ENCODE peak calls at places on chromosomes 7 and 10, in nine cellular contexts. One of them, this sample, is unnamed.

GRCh38 chr10:88583584-88583957 is 453 bp upstream of the RNLS start:
- DNase-seq in amniotic stem cell: no peak
- DNase-seq in AG09309: no peak
- DNase-seq in NCI-H1105: no peak
- DNase-seq in Ammon's horn: no peak
- DNase-seq in SK-N-DZ: no peak
- DNase-seq in stimulated activated CD4-positive, alpha-beta T cell treated with anti-CD3 and anti-CD28 coated beads, TNF-alpha, amount 100 ng/mL, for 48 hours: no peak
- DNase-seq in naive thymus-derived CD8-positive, alpha-beta T cell: no peak
- DNase-seq in stimulated activated CD8-positive, alpha-beta memory T cell treated with anti-CD3 and anti-CD28 coated beads, Interleukin-2, amount 100 ng/mL, for 1 hour: no peak
- DNase-seq in this sample: no peak

GRCh38 chr7:130913721-130914588 is 179.9 kb upstream of the KLF14 start:
- DNase-seq in SK-N-DZ: no peak
- DNase-seq in stimulated activated CD4-positive, alpha-beta T cell treated with anti-CD3 and anti-CD28 coated beads, TNF-alpha, amount 100 ng/mL, for 48 hours: no peak
- DNase-seq in stimulated activated CD8-positive, alpha-beta memory T cell treated with anti-CD3 and anti-CD28 coated beads, Interleukin-2, amount 100 ng/mL, for 1 hour: no peak
- DNase-seq in Ammon's horn: no peak
- DNase-seq in AG09309: no peak
- DNase-seq in amniotic stem cell: no peak
- DNase-seq in naive thymus-derived CD8-positive, alpha-beta T cell: no peak
- DNase-seq in NCI-H1105: no peak
- DNase-seq in this sample: no peak

GRCh38 chr10:121425623-121426022 is 172.6 kb downstream of the FGFR2 start:
- DNase-seq in Ammon's horn: no peak
- DNase-seq in amniotic stem cell: no peak
- DNase-seq in stimulated activated CD4-positive, alpha-beta T cell treated with anti-CD3 and anti-CD28 coated beads, TNF-alpha, amount 100 ng/mL, for 48 hours: no peak
- DNase-seq in naive thymus-derived CD8-positive, alpha-beta T cell: no peak
- DNase-seq in stimulated activated CD8-positive, alpha-beta memory T cell treated with anti-CD3 and anti-CD28 coated beads, Interleukin-2, amount 100 ng/mL, for 1 hour: no peak
- DNase-seq in NCI-H1105: no peak
- DNase-seq in AG09309: no peak
- DNase-seq in SK-N-DZ: no peak
- DNase-seq in this sample: no peak

GRCh38 chr10:89744021-89744420 is 42.6 kb downstream of the KIF20B start:
- DNase-seq in naive thymus-derived CD8-positive, alpha-beta T cell: no peak
- DNase-seq in stimulated activated CD8-positive, alpha-beta memory T cell treated with anti-CD3 and anti-CD28 coated beads, Interleukin-2, amount 100 ng/mL, for 1 hour: no peak
- DNase-seq in NCI-H1105: no peak
- DNase-seq in AG09309: no peak
- DNase-seq in amniotic stem cell: no peak
- DNase-seq in Ammon's horn: no peak
- DNase-seq in stimulated activated CD4-positive, alpha-beta T cell treated with anti-CD3 and anti-CD28 coated beads, TNF-alpha, amount 100 ng/mL, for 48 hours: no peak
- DNase-seq in SK-N-DZ: no peak
- DNase-seq in this sample: no peak

GRCh38 chr7:91771394-91771793 is 109.1 kb downstream of the MTERF1 start:
- DNase-seq in SK-N-DZ: no peak
- DNase-seq in naive thymus-derived CD8-positive, alpha-beta T cell: no peak
- DNase-seq in NCI-H1105: no peak
- DNase-seq in stimulated activated CD8-positive, alpha-beta memory T cell treated with anti-CD3 and anti-CD28 coated beads, Interleukin-2, amount 100 ng/mL, for 1 hour: no peak
- DNase-seq in stimulated activated CD4-positive, alpha-beta T cell treated with anti-CD3 and anti-CD28 coated beads, TNF-alpha, amount 100 ng/mL, for 48 hours: no peak
- DNase-seq in amniotic stem cell: no peak
- DNase-seq in AG09309: no peak
- DNase-seq in Ammon's horn: no peak
- DNase-seq in this sample: no peak

GRCh38 chr7:91883676-91884362 is 3.3 kb upstream of the MTERF1 start:
- DNase-seq in SK-N-DZ: peak
- DNase-seq in stimulated activated CD4-positive, alpha-beta T cell treated with anti-CD3 and anti-CD28 coated beads, TNF-alpha, amount 100 ng/mL, for 48 hours: no peak
- DNase-seq in NCI-H1105: no peak
- DNase-seq in AG09309: no peak
- DNase-seq in amniotic stem cell: no peak
- DNase-seq in naive thymus-derived CD8-positive, alpha-beta T cell: no peak
- DNase-seq in Ammon's horn: no peak
- DNase-seq in stimulated activated CD8-positive, alpha-beta memory T cell treated with anti-CD3 and anti-CD28 coated beads, Interleukin-2, amount 100 ng/mL, for 1 hour: no peak
- DNase-seq in this sample: no peak

GRCh38 chr10:1110674-1111119 is 54.5 kb downstream of the WDR37 start:
- DNase-seq in amniotic stem cell: no peak
- DNase-seq in SK-N-DZ: no peak
- DNase-seq in stimulated activated CD4-positive, alpha-beta T cell treated with anti-CD3 and anti-CD28 coated beads, TNF-alpha, amount 100 ng/mL, for 48 hours: no peak
- DNase-seq in stimulated activated CD8-positive, alpha-beta memory T cell treated with anti-CD3 and anti-CD28 coated beads, Interleukin-2, amount 100 ng/mL, for 1 hour: no peak
- DNase-seq in AG09309: no peak
- DNase-seq in NCI-H1105: no peak
- DNase-seq in Ammon's horn: no peak
- DNase-seq in naive thymus-derived CD8-positive, alpha-beta T cell: no peak
- DNase-seq in this sample: no peak

GRCh38 chr10:7071421-7071820 is 339.4 kb downstream of the SFMBT2 start:
- DNase-seq in stimulated activated CD8-positive, alpha-beta memory T cell treated with anti-CD3 and anti-CD28 coated beads, Interleukin-2, amount 100 ng/mL, for 1 hour: no peak
- DNase-seq in AG09309: no peak
- DNase-seq in Ammon's horn: no peak
- DNase-seq in SK-N-DZ: no peak
- DNase-seq in naive thymus-derived CD8-positive, alpha-beta T cell: no peak
- DNase-seq in stimulated activated CD4-positive, alpha-beta T cell treated with anti-CD3 and anti-CD28 coated beads, TNF-alpha, amount 100 ng/mL, for 48 hours: no peak
- DNase-seq in amniotic stem cell: no peak
- DNase-seq in NCI-H1105: no peak
- DNase-seq in this sample: no peak

GRCh38 chr7:47045592-47045991 is 536.3 kb downstream of the TNS3 start:
- DNase-seq in amniotic stem cell: no peak
- DNase-seq in SK-N-DZ: peak
- DNase-seq in stimulated activated CD4-positive, alpha-beta T cell treated with anti-CD3 and anti-CD28 coated beads, TNF-alpha, amount 100 ng/mL, for 48 hours: no peak
- DNase-seq in NCI-H1105: no peak
- DNase-seq in naive thymus-derived CD8-positive, alpha-beta T cell: no peak
- DNase-seq in AG09309: no peak
- DNase-seq in stimulated activated CD8-positive, alpha-beta memory T cell treated with anti-CD3 and anti-CD28 coated beads, Interleukin-2, amount 100 ng/mL, for 1 hour: no peak
- DNase-seq in Ammon's horn: no peak
- DNase-seq in this sample: no peak

GRCh38 chr7:142568430-142569097 is 180.7 kb upstream of the PRSS1 start:
- DNase-seq in stimulated activated CD8-positive, alpha-beta memory T cell treated with anti-CD3 and anti-CD28 coated beads, Interleukin-2, amount 100 ng/mL, for 1 hour: no peak
- DNase-seq in amniotic stem cell: peak
- DNase-seq in SK-N-DZ: no peak
- DNase-seq in Ammon's horn: no peak
- DNase-seq in NCI-H1105: no peak
- DNase-seq in AG09309: peak
- DNase-seq in naive thymus-derived CD8-positive, alpha-beta T cell: no peak
- DNase-seq in stimulated activated CD4-positive, alpha-beta T cell treated with anti-CD3 and anti-CD28 coated beads, TNF-alpha, amount 100 ng/mL, for 48 hours: no peak
- DNase-seq in this sample: no peak

GRCh38 chr10:114703377-114704125 is 45.5 kb upstream of the ABLIM1 start:
- DNase-seq in SK-N-DZ: peak
- DNase-seq in stimulated activated CD8-positive, alpha-beta memory T cell treated with anti-CD3 and anti-CD28 coated beads, Interleukin-2, amount 100 ng/mL, for 1 hour: no peak
- DNase-seq in NCI-H1105: no peak
- DNase-seq in AG09309: no peak
- DNase-seq in naive thymus-derived CD8-positive, alpha-beta T cell: peak
- DNase-seq in Ammon's horn: no peak
- DNase-seq in amniotic stem cell: no peak
- DNase-seq in stimulated activated CD4-positive, alpha-beta T cell treated with anti-CD3 and anti-CD28 coated beads, TNF-alpha, amount 100 ng/mL, for 48 hours: no peak
- DNase-seq in this sample: no peak

GRCh38 chr7:96838481-96838880 is 128.8 kb upstream of the SEM1 start:
- DNase-seq in stimulated activated CD8-positive, alpha-beta memory T cell treated with anti-CD3 and anti-CD28 coated beads, Interleukin-2, amount 100 ng/mL, for 1 hour: no peak
- DNase-seq in naive thymus-derived CD8-positive, alpha-beta T cell: no peak
- DNase-seq in amniotic stem cell: no peak
- DNase-seq in SK-N-DZ: no peak
- DNase-seq in stimulated activated CD4-positive, alpha-beta T cell treated with anti-CD3 and anti-CD28 coated beads, TNF-alpha, amount 100 ng/mL, for 48 hours: no peak
- DNase-seq in AG09309: no peak
- DNase-seq in NCI-H1105: no peak
- DNase-seq in Ammon's horn: no peak
- DNase-seq in this sample: no peak

GRCh38 chr7:123624527-123625183 is 23.0 kb downstream of the ASB15 start:
- DNase-seq in Ammon's horn: peak
- DNase-seq in stimulated activated CD4-positive, alpha-beta T cell treated with anti-CD3 and anti-CD28 coated beads, TNF-alpha, amount 100 ng/mL, for 48 hours: peak
- DNase-seq in naive thymus-derived CD8-positive, alpha-beta T cell: peak
- DNase-seq in NCI-H1105: no peak
- DNase-seq in stimulated activated CD8-positive, alpha-beta memory T cell treated with anti-CD3 and anti-CD28 coated beads, Interleukin-2, amount 100 ng/mL, for 1 hour: peak
- DNase-seq in SK-N-DZ: no peak
- DNase-seq in AG09309: no peak
- DNase-seq in amniotic stem cell: no peak
- DNase-seq in this sample: peak

GRCh38 chr7:50346548-50347497 is 42.3 kb downstream of the IKZF1 start:
- DNase-seq in SK-N-DZ: peak
- DNase-seq in stimulated activated CD8-positive, alpha-beta memory T cell treated with anti-CD3 and anti-CD28 coated beads, Interleukin-2, amount 100 ng/mL, for 1 hour: no peak
- DNase-seq in amniotic stem cell: no peak
- DNase-seq in stimulated activated CD4-positive, alpha-beta T cell treated with anti-CD3 and anti-CD28 coated beads, TNF-alpha, amount 100 ng/mL, for 48 hours: no peak
- DNase-seq in Ammon's horn: no peak
- DNase-seq in NCI-H1105: no peak
- DNase-seq in naive thymus-derived CD8-positive, alpha-beta T cell: no peak
- DNase-seq in AG09309: no peak
- DNase-seq in this sample: no peak

GRCh38 chr7:56033671-56034432 is 17.4 kb downstream of the PSPH start:
- DNase-seq in stimulated activated CD8-positive, alpha-beta memory T cell treated with anti-CD3 and anti-CD28 coated beads, Interleukin-2, amount 100 ng/mL, for 1 hour: peak
- DNase-seq in amniotic stem cell: no peak
- DNase-seq in NCI-H1105: peak
- DNase-seq in AG09309: peak
- DNase-seq in SK-N-DZ: peak
- DNase-seq in Ammon's horn: peak
- DNase-seq in stimulated activated CD4-positive, alpha-beta T cell treated with anti-CD3 and anti-CD28 coated beads, TNF-alpha, amount 100 ng/mL, for 48 hours: peak
- DNase-seq in naive thymus-derived CD8-positive, alpha-beta T cell: peak
- DNase-seq in this sample: peak

GRCh38 chr7:70614237-70614984 is 517.5 kb upstream of the GALNT17 start:
- DNase-seq in stimulated activated CD8-positive, alpha-beta memory T cell treated with anti-CD3 and anti-CD28 coated beads, Interleukin-2, amount 100 ng/mL, for 1 hour: no peak
- DNase-seq in SK-N-DZ: peak
- DNase-seq in naive thymus-derived CD8-positive, alpha-beta T cell: no peak
- DNase-seq in amniotic stem cell: no peak
- DNase-seq in AG09309: no peak
- DNase-seq in NCI-H1105: peak
- DNase-seq in Ammon's horn: peak
- DNase-seq in stimulated activated CD4-positive, alpha-beta T cell treated with anti-CD3 and anti-CD28 coated beads, TNF-alpha, amount 100 ng/mL, for 48 hours: no peak
- DNase-seq in this sample: no peak

GRCh38 chr7:159114981-159115380 is 29.7 kb downstream of the VIPR2 start:
- DNase-seq in Ammon's horn: no peak
- DNase-seq in stimulated activated CD4-positive, alpha-beta T cell treated with anti-CD3 and anti-CD28 coated beads, TNF-alpha, amount 100 ng/mL, for 48 hours: no peak
- DNase-seq in SK-N-DZ: no peak
- DNase-seq in AG09309: no peak
- DNase-seq in naive thymus-derived CD8-positive, alpha-beta T cell: no peak
- DNase-seq in amniotic stem cell: no peak
- DNase-seq in stimulated activated CD8-positive, alpha-beta memory T cell treated with anti-CD3 and anti-CD28 coated beads, Interleukin-2, amount 100 ng/mL, for 1 hour: no peak
- DNase-seq in NCI-H1105: no peak
- DNase-seq in this sample: no peak